ENCODE peak calls at places on chromosomes 7 and 10, in five cellular contexts. One of them, this sample, is unnamed. For H3K4me1 and H3K27me3, the result is how much of the 10 kb centered on the place peaks cover.

GRCh38 chr7:96388620-96389383 is 66.9 kb upstream of the SLC25A13 start:
- DNase-seq in cardiac muscle cell: peak
- DNase-seq in heart right ventricle: peak
- DNase-seq in psoas muscle: no peak
- DNase-seq in HCT116: no peak
- DNase-seq in this sample: no peak

GRCh38 chr10:19247843-19248242 is 199.2 kb downstream of the MALRD1 start:
- DNase-seq in cardiac muscle cell: no peak
- DNase-seq in heart right ventricle: no peak
- DNase-seq in psoas muscle: no peak
- DNase-seq in HCT116: no peak
- DNase-seq in this sample: no peak

GRCh38 chr7:98236366-98237185 is 15.5 kb downstream of the TECPR1 start:
- DNase-seq in cardiac muscle cell: no peak
- DNase-seq in heart right ventricle: no peak
- DNase-seq in psoas muscle: no peak
- DNase-seq in HCT116: no peak
- DNase-seq in this sample: no peak

GRCh38 chr7:80924090-80924489 is 5.2 kb upstream of the SEMA3C start:
- DNase-seq in cardiac muscle cell: no peak
- DNase-seq in heart right ventricle: no peak
- DNase-seq in psoas muscle: no peak
- DNase-seq in HCT116: no peak
- DNase-seq in this sample: no peak

GRCh38 chr7:38751416-38751815 is 120.2 kb upstream of the AMPH start:
- DNase-seq in cardiac muscle cell: no peak
- DNase-seq in heart right ventricle: no peak
- DNase-seq in psoas muscle: no peak
- DNase-seq in HCT116: no peak
- DNase-seq in this sample: no peak

GRCh38 chr10:96626795-96627194 is 40.0 kb upstream of the TM9SF3 start:
- DNase-seq in cardiac muscle cell: no peak
- DNase-seq in heart right ventricle: no peak
- DNase-seq in psoas muscle: no peak
- DNase-seq in HCT116: no peak
- DNase-seq in this sample: peak

GRCh38 chr7:7686806-7687205 is 31.6 kb downstream of the RPA3 start:
- DNase-seq in cardiac muscle cell: peak
- DNase-seq in heart right ventricle: no peak
- DNase-seq in psoas muscle: no peak
- DNase-seq in HCT116: no peak
- DNase-seq in this sample: no peak

GRCh38 chr10:123882681-123883445 is 8.7 kb downstream of the CPXM2 start:
- DNase-seq in cardiac muscle cell: no peak
- DNase-seq in heart right ventricle: no peak
- DNase-seq in psoas muscle: no peak
- DNase-seq in HCT116: no peak
- DNase-seq in this sample: no peak

GRCh38 chr10:119328222-119328621 is 120.9 kb downstream of the GRK5 start:
- DNase-seq in cardiac muscle cell: no peak
- DNase-seq in heart right ventricle: no peak
- DNase-seq in psoas muscle: no peak
- DNase-seq in HCT116: no peak
- DNase-seq in this sample: no peak

GRCh38 chr10:115417585-115418265 is 324.6 kb downstream of the ATRNL1 start:
- DNase-seq in cardiac muscle cell: peak
- DNase-seq in heart right ventricle: no peak
- DNase-seq in psoas muscle: no peak
- DNase-seq in HCT116: peak
- DNase-seq in this sample: peak

GRCh38 chr10:131048595-131048994 is 262.9 kb downstream of the TCERG1L start:
- DNase-seq in cardiac muscle cell: no peak
- DNase-seq in heart right ventricle: no peak
- DNase-seq in psoas muscle: no peak
- DNase-seq in HCT116: no peak
- DNase-seq in this sample: no peak

DNA sequence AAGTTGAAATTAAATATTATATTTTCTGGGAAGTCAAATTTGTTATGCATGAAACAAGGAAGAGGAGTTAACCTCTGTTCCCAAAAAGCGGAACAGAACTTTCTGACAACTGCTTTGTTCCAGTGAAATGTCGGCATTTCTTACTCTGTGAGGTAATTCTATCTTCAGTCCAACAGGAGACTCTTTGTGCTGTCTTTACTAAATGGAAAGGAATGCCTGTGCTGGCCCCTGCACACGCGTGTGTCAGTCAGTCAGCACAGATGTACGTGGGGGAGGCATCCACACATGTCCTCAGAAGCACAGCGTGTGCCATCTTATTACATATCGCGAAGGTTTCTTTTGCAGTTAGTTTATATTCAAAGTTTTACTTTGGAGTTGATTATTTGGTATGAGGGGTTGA is 37.5 kb downstream of the NET1 start:
- DNase-seq in cardiac muscle cell: peak
- DNase-seq in heart right ventricle: no peak
- DNase-seq in psoas muscle: no peak
- DNase-seq in HCT116: no peak
- DNase-seq in this sample: peak
- TF ChIP-seq CTCF in cardiac muscle cell: peak
- TF ChIP-seq CTCF in heart right ventricle: no peak
- TF ChIP-seq CTCF in psoas muscle: no peak
- TF ChIP-seq CTCF in HCT116: no peak
- TF ChIP-seq CTCF in this sample: peak

GRCh38 chr7:123199869-123200268 is at the start of gene SLC13A1:
- DNase-seq in cardiac muscle cell: no peak
- DNase-seq in heart right ventricle: no peak
- DNase-seq in psoas muscle: no peak
- DNase-seq in HCT116: no peak
- DNase-seq in this sample: no peak
- H3K4me1 ChIP-seq in cardiac muscle cell: under half
- H3K4me1 ChIP-seq in heart right ventricle: under half
- H3K4me1 ChIP-seq in psoas muscle: under half
- H3K4me1 ChIP-seq in HCT116: under half
- H3K4me1 ChIP-seq in this sample: under half

DNA sequence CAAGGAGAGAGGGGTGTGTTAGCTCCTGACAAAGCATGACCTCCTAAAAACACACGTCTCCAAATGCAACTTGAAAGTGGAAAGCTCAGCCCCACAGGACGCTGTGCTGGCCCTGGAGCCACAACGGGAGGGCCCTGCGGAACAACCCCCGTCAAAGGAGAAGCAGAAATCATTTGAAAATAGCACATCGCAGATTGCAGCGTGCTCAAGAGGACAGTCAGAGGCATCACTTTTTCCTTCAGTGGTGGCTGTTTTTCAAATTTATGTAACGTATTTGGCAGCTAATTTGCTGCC is 346.1 kb downstream of the DNAJB6 start:
- DNase-seq in cardiac muscle cell: no peak
- DNase-seq in heart right ventricle: no peak
- DNase-seq in psoas muscle: no peak
- DNase-seq in HCT116: no peak
- DNase-seq in this sample: no peak
- H3K27me3 ChIP-seq in cardiac muscle cell: half or more
- H3K27me3 ChIP-seq in heart right ventricle: half or more
- H3K27me3 ChIP-seq in psoas muscle: under half
- H3K27me3 ChIP-seq in HCT116: under half
- H3K27me3 ChIP-seq in this sample: under half

GRCh38 chr7:77995717-77996116 is 197.1 kb downstream of the PHTF2 start:
- DNase-seq in cardiac muscle cell: no peak
- DNase-seq in heart right ventricle: no peak
- DNase-seq in psoas muscle: no peak
- DNase-seq in HCT116: no peak
- DNase-seq in this sample: peak
- TF ChIP-seq CTCF in cardiac muscle cell: no peak
- TF ChIP-seq CTCF in heart right ventricle: no peak
- TF ChIP-seq CTCF in psoas muscle: no peak
- TF ChIP-seq CTCF in HCT116: peak
- TF ChIP-seq CTCF in this sample: peak

GRCh38 chr10:22321156-22321711 is 335 bp downstream of the BMI1 start:
- DNase-seq in cardiac muscle cell: peak
- DNase-seq in heart right ventricle: no peak
- DNase-seq in psoas muscle: peak
- DNase-seq in HCT116: no peak
- DNase-seq in this sample: peak
- H3K4me1 ChIP-seq in cardiac muscle cell: under half
- H3K4me1 ChIP-seq in heart right ventricle: under half
- H3K4me1 ChIP-seq in psoas muscle: under half
- H3K4me1 ChIP-seq in HCT116: half or more
- H3K4me1 ChIP-seq in this sample: under half

GRCh38 chr7:25384820-25385560 is 156.7 kb upstream of the NPVF start:
- DNase-seq in cardiac muscle cell: no peak
- DNase-seq in heart right ventricle: no peak
- DNase-seq in psoas muscle: no peak
- DNase-seq in HCT116: no peak
- DNase-seq in this sample: no peak

GRCh38 chr7:25383402-25383801 is 155.1 kb upstream of the NPVF start:
- DNase-seq in cardiac muscle cell: no peak
- DNase-seq in heart right ventricle: no peak
- DNase-seq in psoas muscle: no peak
- DNase-seq in HCT116: no peak
- DNase-seq in this sample: no peak

GRCh38 chr7:25386311-25386744 is 158.0 kb upstream of the NPVF start:
- DNase-seq in cardiac muscle cell: no peak
- DNase-seq in heart right ventricle: no peak
- DNase-seq in psoas muscle: no peak
- DNase-seq in HCT116: no peak
- DNase-seq in this sample: no peak

GRCh38 chr7:25382869-25383268 is 154.6 kb upstream of the NPVF start:
- DNase-seq in cardiac muscle cell: no peak
- DNase-seq in heart right ventricle: no peak
- DNase-seq in psoas muscle: no peak
- DNase-seq in HCT116: no peak
- DNase-seq in this sample: no peak

GRCh38 chr7:25385731-25386136 is 157.4 kb upstream of the NPVF start:
- DNase-seq in cardiac muscle cell: no peak
- DNase-seq in heart right ventricle: no peak
- DNase-seq in psoas muscle: no peak
- DNase-seq in HCT116: no peak
- DNase-seq in this sample: no peak
- H3K27me3 ChIP-seq in cardiac muscle cell: under half
- H3K27me3 ChIP-seq in heart right ventricle: under half
- H3K27me3 ChIP-seq in psoas muscle: under half
- H3K27me3 ChIP-seq in HCT116: under half
- H3K27me3 ChIP-seq in this sample: under half

GRCh38 chr10:93211989-93212388 is 138.3 kb downstream of the CYP26A1 start:
- DNase-seq in cardiac muscle cell: no peak
- DNase-seq in heart right ventricle: no peak
- DNase-seq in psoas muscle: no peak
- DNase-seq in HCT116: no peak
- DNase-seq in this sample: no peak

GRCh38 chr10:93204494-93205485 is 131.1 kb downstream of the CYP26A1 start:
- DNase-seq in cardiac muscle cell: no peak
- DNase-seq in heart right ventricle: no peak
- DNase-seq in psoas muscle: no peak
- DNase-seq in HCT116: no peak
- DNase-seq in this sample: no peak

GRCh38 chr10:93208717-93209464 is 135.2 kb downstream of the CYP26A1 start:
- DNase-seq in cardiac muscle cell: peak
- DNase-seq in heart right ventricle: no peak
- DNase-seq in psoas muscle: no peak
- DNase-seq in HCT116: no peak
- DNase-seq in this sample: no peak

GRCh38 chr10:93206652-93207051 is 133.0 kb downstream of the CYP26A1 start:
- DNase-seq in cardiac muscle cell: peak
- DNase-seq in heart right ventricle: no peak
- DNase-seq in psoas muscle: no peak
- DNase-seq in HCT116: no peak
- DNase-seq in this sample: peak
- TF ChIP-seq CTCF in cardiac muscle cell: no peak
- TF ChIP-seq CTCF in heart right ventricle: no peak
- TF ChIP-seq CTCF in psoas muscle: no peak
- TF ChIP-seq CTCF in HCT116: peak
- TF ChIP-seq CTCF in this sample: peak

GRCh38 chr7:157903296-157903695 is 566.5 kb downstream of the DNAJB6 start:
- DNase-seq in cardiac muscle cell: no peak
- DNase-seq in heart right ventricle: no peak
- DNase-seq in psoas muscle: no peak
- DNase-seq in HCT116: no peak
- DNase-seq in this sample: no peak
- H3K4me1 ChIP-seq in cardiac muscle cell: under half
- H3K4me1 ChIP-seq in heart right ventricle: under half
- H3K4me1 ChIP-seq in psoas muscle: under half
- H3K4me1 ChIP-seq in HCT116: under half
- H3K4me1 ChIP-seq in this sample: under half